ENCODE peak calls at places on chromosomes 1 and 21, in nine cellular contexts. A is NCI-H774, F is GM10248, O is AML-193, M is EH, K is iPS DF 6.9, I is Caki2, X is epithelial cell of esophagus, P is anterior cingulate cortex. J is an unnamed sample.
A peak's percentile ranks its signal among the peaks of the same experiment; 100 is the strongest.

GRCh38 chr1:230342019-230342418 is 84.1 kb downstream of the PGBD5 start:
- DNase-seq in K (no peak), P (no peak), I (no peak), M (no peak), A (no peak), O (no peak), X (no peak), F (no peak), J (no peak)

GRCh38 chr1:78831731-78832360 is 174.7 kb downstream of the ADGRL4 start:
- DNase-seq in P (no peak), I (peak; percentile 48), K (no peak), A (no peak), O (no peak), M (peak; percentile 97), F (no peak), X (peak; percentile 84), J (peak; percentile 49)

GRCh38 chr1:234874291-234875288 is 254.0 kb downstream of the TOMM20 start:
- DNase-seq in O (no peak), I (peak; percentile 87), P (no peak), M (no peak), X (no peak), F (no peak), A (no peak), K (no peak), J (no peak)

GRCh38 chr21:34020005-34020847 is 53.2 kb upstream of the MRPS6 start:
- DNase-seq in O (peak; percentile 56), P (no peak), I (no peak), M (peak; percentile 40), A (no peak), X (peak; percentile 19), F (peak; percentile 25), K (no peak), J (no peak)

GRCh38 chr1:189619682-189620332 is 857.9 kb downstream of the BRINP3 start:
- DNase-seq in M (no peak), A (no peak), K (no peak), P (no peak), I (peak; percentile 89), F (no peak), X (peak; percentile 98), O (no peak), J (no peak)

GRCh38 chr1:158045639-158046038 is 52.2 kb downstream of the KIRREL1 start:
- DNase-seq in M (peak; percentile 94), X (no peak), K (no peak), A (no peak), P (no peak), O (no peak), I (peak; percentile 82), F (no peak), J (peak; percentile 68)

GRCh38 chr21:41768371-41769042 is 1.7 kb upstream of the RIPK4 start:
- DNase-seq in M (peak; percentile 95), K (no peak), I (peak; percentile 93), P (no peak), X (peak; percentile 88), O (no peak), F (no peak), A (peak; percentile 6), J (no peak)

GRCh38 chr1:6584126-6585080 is 4.6 kb downstream of the ZBTB48 start:
- DNase-seq in A (no peak), X (no peak), F (no peak), K (no peak), O (no peak), P (no peak), I (no peak), M (no peak), J (no peak)

GRCh38 chr21:42124826-42125570 is 53.9 kb downstream of the UMODL1 start:
- DNase-seq in X (no peak), P (no peak), O (no peak), F (no peak), K (no peak), I (no peak), A (no peak), M (no peak), J (no peak)

GRCh38 chr21:45412491-45412890 is 7.5 kb downstream of the COL18A1 start:
- DNase-seq in I (no peak), A (no peak), F (no peak), M (no peak), O (no peak), X (no peak), K (no peak), P (no peak), J (no peak)

GRCh38 chr1:157399984-157400382 is 152.3 kb downstream of the FCRL5 start:
- DNase-seq in I (no peak), O (no peak), K (no peak), M (no peak), P (no peak), X (peak; percentile 7), A (no peak), F (peak; percentile 52), J (no peak)

GRCh38 chr1:14281412-14281811 is 317.1 kb upstream of the KAZN start:
- DNase-seq in O (no peak), F (no peak), I (no peak), P (no peak), A (no peak), K (no peak), X (no peak), M (no peak), J (no peak)

GRCh38 chr1:178607718-178608408 is 95.0 kb downstream of the TEX35 start:
- DNase-seq in K (no peak), M (no peak), F (peak; percentile 33), A (no peak), P (no peak), I (no peak), O (peak; percentile 19), X (no peak), J (no peak)

GRCh38 chr1:226814751-226815496 is 55.5 kb upstream of the PSEN2 start:
- DNase-seq in M (peak; percentile 82), K (no peak), I (peak; percentile 89), P (no peak), F (no peak), O (no peak), X (peak; percentile 94), A (peak; percentile 48), J (peak; percentile 89)

GRCh38 chr1:167671727-167672511 is 41.9 kb downstream of the RCSD1 start:
- DNase-seq in K (no peak), X (peak; percentile 73), O (peak; percentile 51), P (no peak), A (no peak), F (no peak), I (no peak), M (no peak), J (no peak)

GRCh38 chr21:41642399-41642798 is 124.5 kb downstream of the RIPK4 start:
- DNase-seq in A (no peak), X (no peak), P (no peak), K (no peak), I (no peak), M (peak; percentile 77), F (no peak), O (no peak), J (no peak)

GRCh38 chr1:115364044-115364775 is 26.2 kb upstream of the NGF start:
- DNase-seq in I (no peak), X (no peak), P (no peak), F (no peak), O (no peak), A (no peak), K (no peak), M (peak; percentile 98), J (no peak)

GRCh38 chr1:186943891-186944686 is 115.3 kb downstream of the PLA2G4A start:
- DNase-seq in F (no peak), P (no peak), O (no peak), I (no peak), A (no peak), M (no peak), X (no peak), K (no peak), J (peak; percentile 78)

GRCh38 chr1:39672551-39672947 is 642 bp upstream of the NT5C1A start:
- DNase-seq in P (no peak), O (peak; percentile 6), K (no peak), F (peak; percentile 61), X (no peak), M (no peak), A (no peak), I (no peak), J (no peak)

GRCh38 chr1:205930698-205931330 is 12.4 kb downstream of the SLC26A9 start:
- DNase-seq in M (no peak), I (no peak), X (no peak), K (no peak), F (no peak), A (no peak), O (peak; percentile 67), P (no peak), J (no peak)

GRCh38 chr21:44529011-44529421 is 11.0 kb downstream of the KRTAP10-1 start:
- DNase-seq in K (no peak), X (no peak), M (no peak), P (no peak), I (no peak), A (no peak), O (no peak), F (no peak), J (no peak)

GRCh38 chr1:17649371-17650106 is 105.6 kb upstream of the ACTL8 start:
- DNase-seq in I (no peak), P (no peak), A (no peak), K (no peak), X (no peak), F (no peak), O (no peak), M (no peak), J (no peak)

GRCh38 chr1:197356723-197357533 is 88.9 kb downstream of the CRB1 start:
- DNase-seq in F (peak; percentile 26), I (peak; percentile 47), K (peak; percentile 27), M (peak; percentile 68), O (peak; percentile 43), X (peak; percentile 78), P (no peak), A (peak; percentile 35), J (peak; percentile 15)

GRCh38 chr1:40306296-40306695 is 10.8 kb downstream of the COL9A2 start:
- DNase-seq in F (no peak), X (no peak), I (no peak), O (no peak), K (no peak), M (no peak), A (no peak), P (no peak), J (no peak)

GRCh38 chr1:44418022-44418673 is 13.1 kb downstream of the RNF220 start:
- DNase-seq in K (no peak), X (no peak), M (peak; percentile 8), O (no peak), A (peak; percentile 14), F (no peak), P (no peak), I (no peak), J (no peak)

GRCh38 chr1:7454895-7455784 is 316.0 kb upstream of the VAMP3 start:
- DNase-seq in O (no peak), X (no peak), I (no peak), M (peak; percentile 61), F (no peak), P (peak; percentile 7), K (no peak), A (no peak), J (no peak)

GRCh38 chr1:115658646-115659045 is 16.9 kb downstream of the VANGL1 start:
- DNase-seq in P (no peak), X (no peak), K (no peak), I (no peak), M (no peak), F (no peak), O (no peak), A (no peak), J (no peak)

GRCh38 chr1:227848430-227848932 is 33.0 kb downstream of the PRSS38 start:
- DNase-seq in I (no peak), F (no peak), A (no peak), O (no peak), M (no peak), X (no peak), K (no peak), P (no peak), J (no peak)

GRCh38 chr1:160954158-160955104 is at the start of gene ITLN2:
- DNase-seq in O (peak; percentile 67), P (no peak), K (peak; percentile 68), F (peak; percentile 75), M (peak; percentile 47), I (no peak), X (peak; percentile 54), A (no peak), J (no peak)

GRCh38 chr1:1419363-1419811 is 1.7 kb downstream of the ANKRD65 start:
- DNase-seq in A (no peak), P (no peak), I (no peak), M (no peak), X (no peak), K (no peak), O (no peak), F (peak; percentile 19), J (no peak)

GRCh38 chr1:9078035-9078948 is 8.9 kb upstream of the SLC2A5 start:
- DNase-seq in P (no peak), F (no peak), M (peak; percentile 78), I (peak; percentile 28), K (no peak), X (peak; percentile 25), O (no peak), A (no peak), J (no peak)